ENCODE peak calls at places on chromosomes 16 and 17, in six cellular contexts. One of them, this sample, is unnamed.

GRCh38 chr17:81073967-81074366 is 39.0 kb downstream of the BAIAP2 start:
- DNase-seq in activated CD4-positive, alpha-beta T cell treated with anti-CD3 and anti-CD28 coated beads, Interleukin-2, amount 50 U/mL, for 1 hour: no peak
- DNase-seq in effector memory CD4-positive, alpha-beta T cell: no peak
- DNase-seq in HCEC 1CT: no peak
- DNase-seq in dermis blood vessel endothelial cell: no peak
- DNase-seq in activated T-helper 1 cell treated with anti-CD3 and anti-CD28 coated beads, Interleukin-12 subunit alpha, Interleukin-12 subunit beta, Interleukin-2, Interleukin-4 antibody, amounts not matched to agents 30 ng/mL and 10 ng/mL and 1 ng/mL, durations not matched to agents 14 hours and 24 hours and 36 hours: no peak
- DNase-seq in this sample: no peak

GRCh38 chr17:27269978-27270377 is 23.9 kb upstream of the WSB1 start:
- DNase-seq in effector memory CD4-positive, alpha-beta T cell: no peak
- DNase-seq in activated T-helper 1 cell treated with anti-CD3 and anti-CD28 coated beads, Interleukin-12 subunit alpha, Interleukin-12 subunit beta, Interleukin-2, Interleukin-4 antibody, amounts not matched to agents 30 ng/mL and 10 ng/mL and 1 ng/mL, durations not matched to agents 14 hours and 24 hours and 36 hours: no peak
- DNase-seq in activated CD4-positive, alpha-beta T cell treated with anti-CD3 and anti-CD28 coated beads, Interleukin-2, amount 50 U/mL, for 1 hour: no peak
- DNase-seq in HCEC 1CT: no peak
- DNase-seq in dermis blood vessel endothelial cell: no peak
- DNase-seq in this sample: no peak

GRCh38 chr16:20846030-20846429 is 39.7 kb downstream of the REXO5 start:
- DNase-seq in activated CD4-positive, alpha-beta T cell treated with anti-CD3 and anti-CD28 coated beads, Interleukin-2, amount 50 U/mL, for 1 hour: no peak
- DNase-seq in effector memory CD4-positive, alpha-beta T cell: no peak
- DNase-seq in activated T-helper 1 cell treated with anti-CD3 and anti-CD28 coated beads, Interleukin-12 subunit alpha, Interleukin-12 subunit beta, Interleukin-2, Interleukin-4 antibody, amounts not matched to agents 30 ng/mL and 10 ng/mL and 1 ng/mL, durations not matched to agents 14 hours and 24 hours and 36 hours: no peak
- DNase-seq in dermis blood vessel endothelial cell: no peak
- DNase-seq in HCEC 1CT: no peak
- DNase-seq in this sample: no peak

GRCh38 chr16:53892155-53892554 is 188.2 kb downstream of the FTO start:
- DNase-seq in activated CD4-positive, alpha-beta T cell treated with anti-CD3 and anti-CD28 coated beads, Interleukin-2, amount 50 U/mL, for 1 hour: peak
- DNase-seq in HCEC 1CT: peak
- DNase-seq in dermis blood vessel endothelial cell: peak
- DNase-seq in activated T-helper 1 cell treated with anti-CD3 and anti-CD28 coated beads, Interleukin-12 subunit alpha, Interleukin-12 subunit beta, Interleukin-2, Interleukin-4 antibody, amounts not matched to agents 30 ng/mL and 10 ng/mL and 1 ng/mL, durations not matched to agents 14 hours and 24 hours and 36 hours: peak
- DNase-seq in effector memory CD4-positive, alpha-beta T cell: no peak
- DNase-seq in this sample: peak

GRCh38 chr17:7184091-7184488 is 4.9 kb upstream of the ASGR1 start:
- DNase-seq in activated CD4-positive, alpha-beta T cell treated with anti-CD3 and anti-CD28 coated beads, Interleukin-2, amount 50 U/mL, for 1 hour: no peak
- DNase-seq in activated T-helper 1 cell treated with anti-CD3 and anti-CD28 coated beads, Interleukin-12 subunit alpha, Interleukin-12 subunit beta, Interleukin-2, Interleukin-4 antibody, amounts not matched to agents 30 ng/mL and 10 ng/mL and 1 ng/mL, durations not matched to agents 14 hours and 24 hours and 36 hours: no peak
- DNase-seq in dermis blood vessel endothelial cell: no peak
- DNase-seq in effector memory CD4-positive, alpha-beta T cell: no peak
- DNase-seq in HCEC 1CT: no peak
- DNase-seq in this sample: no peak

GRCh38 chr16:68658974-68659360 is 13.9 kb downstream of the CDH3 start:
- DNase-seq in activated T-helper 1 cell treated with anti-CD3 and anti-CD28 coated beads, Interleukin-12 subunit alpha, Interleukin-12 subunit beta, Interleukin-2, Interleukin-4 antibody, amounts not matched to agents 30 ng/mL and 10 ng/mL and 1 ng/mL, durations not matched to agents 14 hours and 24 hours and 36 hours: no peak
- DNase-seq in activated CD4-positive, alpha-beta T cell treated with anti-CD3 and anti-CD28 coated beads, Interleukin-2, amount 50 U/mL, for 1 hour: no peak
- DNase-seq in effector memory CD4-positive, alpha-beta T cell: no peak
- DNase-seq in HCEC 1CT: no peak
- DNase-seq in dermis blood vessel endothelial cell: no peak
- DNase-seq in this sample: no peak

GRCh38 chr16:48203974-48204824 is 39.9 kb upstream of the LONP2 start:
- DNase-seq in activated CD4-positive, alpha-beta T cell treated with anti-CD3 and anti-CD28 coated beads, Interleukin-2, amount 50 U/mL, for 1 hour: no peak
- DNase-seq in effector memory CD4-positive, alpha-beta T cell: no peak
- DNase-seq in dermis blood vessel endothelial cell: no peak
- DNase-seq in activated T-helper 1 cell treated with anti-CD3 and anti-CD28 coated beads, Interleukin-12 subunit alpha, Interleukin-12 subunit beta, Interleukin-2, Interleukin-4 antibody, amounts not matched to agents 30 ng/mL and 10 ng/mL and 1 ng/mL, durations not matched to agents 14 hours and 24 hours and 36 hours: no peak
- DNase-seq in HCEC 1CT: no peak
- DNase-seq in this sample: no peak

GRCh38 chr16:69563605-69564580 is 1.9 kb upstream of the NFAT5 start:
- DNase-seq in effector memory CD4-positive, alpha-beta T cell: peak
- DNase-seq in dermis blood vessel endothelial cell: peak
- DNase-seq in activated CD4-positive, alpha-beta T cell treated with anti-CD3 and anti-CD28 coated beads, Interleukin-2, amount 50 U/mL, for 1 hour: peak
- DNase-seq in HCEC 1CT: peak
- DNase-seq in activated T-helper 1 cell treated with anti-CD3 and anti-CD28 coated beads, Interleukin-12 subunit alpha, Interleukin-12 subunit beta, Interleukin-2, Interleukin-4 antibody, amounts not matched to agents 30 ng/mL and 10 ng/mL and 1 ng/mL, durations not matched to agents 14 hours and 24 hours and 36 hours: peak
- DNase-seq in this sample: peak

GRCh38 chr16:20734056-20734455 is 7.6 kb downstream of the THUMPD1 start:
- DNase-seq in HCEC 1CT: no peak
- DNase-seq in effector memory CD4-positive, alpha-beta T cell: no peak
- DNase-seq in dermis blood vessel endothelial cell: no peak
- DNase-seq in activated CD4-positive, alpha-beta T cell treated with anti-CD3 and anti-CD28 coated beads, Interleukin-2, amount 50 U/mL, for 1 hour: no peak
- DNase-seq in activated T-helper 1 cell treated with anti-CD3 and anti-CD28 coated beads, Interleukin-12 subunit alpha, Interleukin-12 subunit beta, Interleukin-2, Interleukin-4 antibody, amounts not matched to agents 30 ng/mL and 10 ng/mL and 1 ng/mL, durations not matched to agents 14 hours and 24 hours and 36 hours: no peak
- DNase-seq in this sample: no peak

GRCh38 chr17:33049781-33050414 is 58.3 kb downstream of the SPACA3 start:
- DNase-seq in dermis blood vessel endothelial cell: peak
- DNase-seq in activated T-helper 1 cell treated with anti-CD3 and anti-CD28 coated beads, Interleukin-12 subunit alpha, Interleukin-12 subunit beta, Interleukin-2, Interleukin-4 antibody, amounts not matched to agents 30 ng/mL and 10 ng/mL and 1 ng/mL, durations not matched to agents 14 hours and 24 hours and 36 hours: no peak
- DNase-seq in activated CD4-positive, alpha-beta T cell treated with anti-CD3 and anti-CD28 coated beads, Interleukin-2, amount 50 U/mL, for 1 hour: peak
- DNase-seq in effector memory CD4-positive, alpha-beta T cell: no peak
- DNase-seq in HCEC 1CT: peak
- DNase-seq in this sample: peak

GRCh38 chr16:82888616-82889015 is 261.8 kb downstream of the CDH13 start:
- DNase-seq in activated T-helper 1 cell treated with anti-CD3 and anti-CD28 coated beads, Interleukin-12 subunit alpha, Interleukin-12 subunit beta, Interleukin-2, Interleukin-4 antibody, amounts not matched to agents 30 ng/mL and 10 ng/mL and 1 ng/mL, durations not matched to agents 14 hours and 24 hours and 36 hours: no peak
- DNase-seq in HCEC 1CT: peak
- DNase-seq in dermis blood vessel endothelial cell: no peak
- DNase-seq in activated CD4-positive, alpha-beta T cell treated with anti-CD3 and anti-CD28 coated beads, Interleukin-2, amount 50 U/mL, for 1 hour: no peak
- DNase-seq in effector memory CD4-positive, alpha-beta T cell: no peak
- DNase-seq in this sample: no peak

GRCh38 chr17:68662037-68662432 is 60.9 kb upstream of the FAM20A start:
- DNase-seq in dermis blood vessel endothelial cell: no peak
- DNase-seq in HCEC 1CT: no peak
- DNase-seq in activated T-helper 1 cell treated with anti-CD3 and anti-CD28 coated beads, Interleukin-12 subunit alpha, Interleukin-12 subunit beta, Interleukin-2, Interleukin-4 antibody, amounts not matched to agents 30 ng/mL and 10 ng/mL and 1 ng/mL, durations not matched to agents 14 hours and 24 hours and 36 hours: no peak
- DNase-seq in activated CD4-positive, alpha-beta T cell treated with anti-CD3 and anti-CD28 coated beads, Interleukin-2, amount 50 U/mL, for 1 hour: no peak
- DNase-seq in effector memory CD4-positive, alpha-beta T cell: no peak
- DNase-seq in this sample: no peak

GRCh38 chr17:15440347-15440746 is 27.1 kb downstream of the CDRT4 start:
- DNase-seq in dermis blood vessel endothelial cell: no peak
- DNase-seq in activated CD4-positive, alpha-beta T cell treated with anti-CD3 and anti-CD28 coated beads, Interleukin-2, amount 50 U/mL, for 1 hour: no peak
- DNase-seq in HCEC 1CT: no peak
- DNase-seq in activated T-helper 1 cell treated with anti-CD3 and anti-CD28 coated beads, Interleukin-12 subunit alpha, Interleukin-12 subunit beta, Interleukin-2, Interleukin-4 antibody, amounts not matched to agents 30 ng/mL and 10 ng/mL and 1 ng/mL, durations not matched to agents 14 hours and 24 hours and 36 hours: no peak
- DNase-seq in effector memory CD4-positive, alpha-beta T cell: no peak
- DNase-seq in this sample: no peak

GRCh38 chr16:51577621-51578303 is 426.7 kb upstream of the SALL1 start:
- DNase-seq in activated T-helper 1 cell treated with anti-CD3 and anti-CD28 coated beads, Interleukin-12 subunit alpha, Interleukin-12 subunit beta, Interleukin-2, Interleukin-4 antibody, amounts not matched to agents 30 ng/mL and 10 ng/mL and 1 ng/mL, durations not matched to agents 14 hours and 24 hours and 36 hours: no peak
- DNase-seq in dermis blood vessel endothelial cell: peak
- DNase-seq in effector memory CD4-positive, alpha-beta T cell: no peak
- DNase-seq in HCEC 1CT: no peak
- DNase-seq in activated CD4-positive, alpha-beta T cell treated with anti-CD3 and anti-CD28 coated beads, Interleukin-2, amount 50 U/mL, for 1 hour: no peak
- DNase-seq in this sample: no peak

GRCh38 chr16:16045311-16045710 is 95.9 kb downstream of the ABCC1 start:
- DNase-seq in activated CD4-positive, alpha-beta T cell treated with anti-CD3 and anti-CD28 coated beads, Interleukin-2, amount 50 U/mL, for 1 hour: no peak
- DNase-seq in effector memory CD4-positive, alpha-beta T cell: no peak
- DNase-seq in dermis blood vessel endothelial cell: no peak
- DNase-seq in HCEC 1CT: no peak
- DNase-seq in activated T-helper 1 cell treated with anti-CD3 and anti-CD28 coated beads, Interleukin-12 subunit alpha, Interleukin-12 subunit beta, Interleukin-2, Interleukin-4 antibody, amounts not matched to agents 30 ng/mL and 10 ng/mL and 1 ng/mL, durations not matched to agents 14 hours and 24 hours and 36 hours: no peak
- DNase-seq in this sample: no peak

This sample was measured in T-helper 9 cell.